ENCODE peak calls at places on chromosome 6, in four cellular contexts. D is activated T-cell treated with anti-CD3 and anti-CD28 coated beads, Interleukin-2, amount 50 U/mL, for 72 hours; Z is T-helper 9 cell; K is ovary. O is an unnamed sample.

GRCh38 chr6:108118791-108119211 is 44.3 kb upstream of the OSTM1 start:
- DNase-seq in D (peak; percentile 12), K (no peak), Z (no peak), O (no peak)

GRCh38 chr6:81562169-81562568 is 190.3 kb downstream of the TENT5A start:
- DNase-seq in K (no peak), Z (no peak), D (no peak), O (no peak)

GRCh38 chr6:135830452-135830851 is 21.0 kb upstream of the PDE7B start:
- DNase-seq in Z (no peak), D (no peak), K (no peak), O (no peak)

GRCh38 chr6:67131827-67132226 is 1424.8 kb upstream of the EYS start:
- DNase-seq in D (no peak), K (no peak), Z (no peak), O (no peak)

GRCh38 chr6:86412063-86412462 is 525.3 kb upstream of the HTR1E start:
- DNase-seq in Z (no peak), D (no peak), K (no peak), O (no peak)

GRCh38 chr6:41652876-41653641 is 14.8 kb downstream of the MDFI start:
- DNase-seq in K (no peak), Z (no peak), D (no peak), O (no peak)

GRCh38 chr6:71490876-71491275 is 202.3 kb downstream of the OGFRL1 start:
- DNase-seq in Z (no peak), D (no peak), K (no peak), O (no peak)

GRCh38 chr6:115819506-115819905 is 241.2 kb downstream of the FRK start:
- DNase-seq in K (no peak), Z (no peak), D (no peak), O (no peak)

GRCh38 chr6:136494710-136495109 is 55.5 kb downstream of the MAP7 start:
- DNase-seq in K (no peak), Z (no peak), D (no peak), O (no peak)

GRCh38 chr6:6859722-6860121 is 248.0 kb upstream of the RREB1 start:
- DNase-seq in K (no peak), Z (no peak), D (no peak), O (no peak)

GRCh38 chr6:139296927-139297326 is 5.1 kb upstream of the TXLNB start:
- DNase-seq in K (no peak), Z (no peak), D (no peak), O (no peak)

GRCh38 chr6:72863106-72863505 is 241.2 kb downstream of the KCNQ5 start:
- DNase-seq in Z (no peak), D (no peak), K (no peak), O (no peak)

GRCh38 chr6:38080349-38080748 is 260.8 kb downstream of the ZFAND3 start:
- DNase-seq in K (no peak), D (no peak), Z (no peak), O (no peak)